ENCODE peak calls at places on chromosome 18, in six cellular contexts. W is HepG2, X is A549, Y is upper lobe of left lung, L is K562, P is GM12878. V is an unnamed sample.
A peak's percentile ranks its signal among the peaks of the same experiment; 100 is the strongest.

GRCh38 chr18:10351858-10352257 is 102.6 kb upstream of the APCDD1 start:
- ATAC-seq in W (no peak), X (no peak), Y (no peak), L (no peak), P (no peak), V (no peak)

GRCh38 chr18:10230072-10230471 is 224.4 kb upstream of the APCDD1 start:
- ATAC-seq in W (peak; percentile 58), X (peak; percentile 56), Y (no peak), L (peak; percentile 85), P (no peak), V (no peak)

GRCh38 chr18:58903533-58903932 is 38.9 kb downstream of the ZNF532 start:
- ATAC-seq in W (no peak), X (no peak), Y (no peak), L (no peak), P (no peak), V (no peak)

GRCh38 chr18:33647365-33647764 is 69.3 kb downstream of the ASXL3 start:
- ATAC-seq in W (no peak), X (no peak), Y (no peak), L (no peak), P (no peak), V (no peak)

GRCh38 chr18:74524097-74524496 is 10.2 kb upstream of the CNDP1 start:
- ATAC-seq in W (no peak), X (no peak), Y (no peak), L (no peak), P (no peak), V (no peak)

GRCh38 chr18:79588131-79588635 is 91.4 kb upstream of the CTDP1 start:
- ATAC-seq in W (peak; percentile 3), X (no peak), Y (peak; percentile 3), L (no peak), P (no peak), V (no peak)

GRCh38 chr18:13658444-13659204 is 67.7 kb downstream of the FAM210A start:
- ATAC-seq in W (peak; percentile 45), X (no peak), Y (no peak), L (peak; percentile 26), P (no peak), V (no peak)

GRCh38 chr18:59006461-59007067 is 133.1 kb upstream of the SEC11C start:
- ATAC-seq in W (no peak), X (no peak), Y (no peak), L (no peak), P (no peak), V (no peak)

GRCh38 chr18:62637807-62638687 is 77.3 kb upstream of the PHLPP1 start:
- ATAC-seq in W (peak; percentile 91), X (peak; percentile 54), Y (no peak), L (peak; percentile 95), P (peak; percentile 98), V (no peak)

GRCh38 chr18:77619523-77619922 is 369.9 kb downstream of the GALR1 start:
- ATAC-seq in W (no peak), X (no peak), Y (no peak), L (no peak), P (no peak), V (no peak)

GRCh38 chr18:12837747-12838146 is 46.3 kb downstream of the PTPN2 start:
- ATAC-seq in W (no peak), X (no peak), Y (no peak), L (no peak), P (no peak), V (peak; percentile 25)

GRCh38 chr18:59041819-59042476 is 97.7 kb upstream of the SEC11C start:
- ATAC-seq in W (no peak), X (no peak), Y (no peak), L (no peak), P (no peak), V (no peak)

DNA sequence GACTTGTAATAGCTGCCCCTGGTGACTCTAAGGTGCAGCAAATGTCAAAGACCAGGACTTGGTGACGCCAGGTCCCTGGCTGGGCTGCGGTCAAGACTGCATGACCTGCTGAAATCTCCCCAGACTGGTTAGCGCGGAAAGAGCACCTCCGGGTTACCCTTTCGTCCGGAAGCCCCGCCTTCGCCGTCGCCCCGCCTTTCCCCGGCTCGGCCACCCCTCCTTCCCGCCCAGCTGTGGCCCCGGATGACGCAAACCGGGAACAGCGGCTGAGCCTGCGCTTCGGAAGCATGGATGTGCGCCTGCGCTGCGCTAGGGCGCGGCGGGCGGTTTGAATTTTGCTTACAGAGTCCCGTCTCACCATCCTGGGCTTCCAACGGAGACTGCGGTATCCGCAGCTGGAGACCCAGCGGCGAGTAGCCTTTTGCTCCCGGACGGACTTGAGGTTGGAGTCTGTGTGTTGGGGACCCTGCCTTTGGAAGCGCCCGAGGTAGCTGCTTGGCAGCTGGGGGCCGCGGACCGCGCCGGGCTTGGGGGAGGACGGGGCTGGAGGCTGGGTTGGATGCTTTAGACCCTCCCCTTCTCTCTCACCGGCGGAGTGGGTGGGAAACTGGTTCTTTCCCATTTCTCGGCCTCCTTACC is at the start of gene SKA1:
- ATAC-seq in W (peak; percentile 96), X (peak; percentile 96), Y (peak; percentile 98), L (peak; percentile 95), P (peak; percentile 98), V (peak; percentile 99)
- TF ChIP-seq EP300 in W (no peak), X (no peak), Y (no peak), L (no peak), P (no peak), V (no peak)

GRCh38 chr18:57832730-57833129 is 29.6 kb upstream of the ATP8B1 start:
- ATAC-seq in W (no peak), X (no peak), Y (no peak), L (peak; percentile 72), P (no peak), V (no peak)
- TF ChIP-seq CTCF in W (no peak), X (no peak), Y (no peak), L (no peak), P (no peak), V (no peak)

DNA sequence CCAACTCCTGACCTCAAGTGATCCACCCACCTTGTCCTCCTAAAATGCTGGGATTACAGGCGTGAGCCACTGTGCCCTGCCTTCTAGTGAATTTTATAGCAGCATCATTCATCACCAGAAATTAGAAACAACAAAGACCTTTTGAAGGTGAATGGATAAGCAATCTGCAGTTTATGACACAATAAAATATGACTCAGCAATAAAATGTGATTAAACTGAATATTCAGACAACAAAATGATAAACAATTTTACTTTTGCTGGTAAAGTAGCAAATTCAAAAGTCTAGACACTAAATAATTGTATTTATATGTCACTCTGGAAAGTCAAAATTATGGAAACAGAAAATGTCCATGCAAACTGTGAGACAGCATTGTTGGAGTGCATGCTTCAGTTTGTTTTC is 656.6 kb downstream of the CBLN2 start:
- ATAC-seq in W (no peak), X (no peak), Y (no peak), L (no peak), P (no peak), V (no peak)
- TF ChIP-seq EP300 in W (no peak), X (no peak), Y (no peak), L (no peak), P (no peak), V (no peak)

DNA sequence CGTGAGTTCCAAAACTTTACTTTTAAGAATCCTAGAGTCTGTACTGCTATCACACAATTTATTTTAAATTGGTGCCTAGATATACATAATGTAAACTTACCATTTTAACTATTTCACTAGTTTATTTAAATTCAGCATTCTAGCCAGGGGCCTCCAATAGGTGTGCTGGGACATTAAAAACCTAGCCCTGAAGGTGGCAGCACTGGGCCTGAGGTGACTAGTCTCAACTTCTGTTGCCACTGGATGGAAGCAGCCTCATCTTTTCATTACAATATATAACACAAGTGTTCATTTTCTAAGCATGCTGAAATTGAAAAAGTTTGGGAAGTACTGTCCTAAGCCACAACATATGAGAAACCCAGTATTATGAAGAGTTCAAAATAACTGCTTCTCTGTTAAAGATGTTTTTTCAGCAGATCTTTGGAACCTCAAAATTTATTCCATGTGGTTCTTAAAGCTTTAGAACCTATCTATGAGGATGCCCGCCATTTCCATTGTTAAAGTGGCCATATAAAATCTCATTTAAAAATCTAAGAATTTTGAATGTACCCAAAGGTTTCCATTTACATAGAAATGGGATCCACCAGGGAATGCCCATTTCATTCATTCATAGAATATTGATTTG is 2.9 kb upstream of the RBBP8 start:
- ATAC-seq in W (peak; percentile 48), X (peak; percentile 55), Y (peak; percentile 72), L (peak; percentile 69), P (peak; percentile 59), V (no peak)
- TF ChIP-seq CTCF in W (peak; percentile 73), X (peak; percentile 58), Y (peak; percentile 50), L (peak; percentile 89), P (peak; percentile 77), V (peak; percentile 48)

DNA sequence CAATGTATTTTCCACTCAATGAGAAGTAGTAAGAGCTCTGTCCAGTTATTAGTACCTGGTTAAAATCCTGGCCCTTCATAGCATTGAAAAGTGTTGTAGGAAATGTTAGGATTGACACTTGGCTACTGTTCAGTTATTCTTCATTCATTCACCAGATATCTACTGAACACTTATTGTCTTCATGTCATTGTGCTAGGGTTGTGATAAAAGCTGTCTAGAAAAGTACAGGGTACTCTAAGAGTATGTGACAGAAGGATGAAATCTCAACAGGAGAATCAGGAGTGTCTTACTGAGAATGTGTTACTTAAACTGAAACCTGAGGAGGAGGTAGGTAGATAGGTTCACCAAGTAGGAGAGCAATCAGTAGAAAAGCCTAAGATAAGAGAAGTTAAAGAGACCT is 511.8 kb upstream of the RAB12 start:
- ATAC-seq in W (no peak), X (no peak), Y (no peak), L (no peak), P (no peak), V (no peak)
- TF ChIP-seq EP300 in W (no peak), X (no peak), Y (no peak), L (no peak), P (no peak), V (no peak)

GRCh38 chr18:55158570-55158969 is 199.3 kb upstream of the CCDC68 start:
- ATAC-seq in W (no peak), X (no peak), Y (no peak), L (no peak), P (no peak), V (no peak)

GRCh38 chr18:55159027-55159426 is 199.8 kb upstream of the CCDC68 start:
- ATAC-seq in W (no peak), X (no peak), Y (no peak), L (no peak), P (no peak), V (no peak)

GRCh38 chr18:55165399-55166125 is 206.3 kb upstream of the CCDC68 start:
- ATAC-seq in W (no peak), X (no peak), Y (no peak), L (no peak), P (peak; percentile 31), V (no peak)

GRCh38 chr18:55163550-55163949 is 204.3 kb upstream of the CCDC68 start:
- ATAC-seq in W (no peak), X (no peak), Y (no peak), L (peak; percentile 55), P (no peak), V (no peak)

GRCh38 chr18:55161966-55162365 is 202.7 kb upstream of the CCDC68 start:
- ATAC-seq in W (no peak), X (no peak), Y (no peak), L (no peak), P (no peak), V (no peak)
- TF ChIP-seq CTCF in W (no peak), X (no peak), Y (no peak), L (no peak), P (no peak), V (no peak)

GRCh38 chr18:28112056-28112470 is 64.9 kb downstream of the CDH2 start:
- ATAC-seq in W (no peak), X (no peak), Y (no peak), L (no peak), P (no peak), V (no peak)
- TF ChIP-seq EP300 in W (no peak), X (no peak), Y (no peak), L (no peak), P (no peak), V (no peak)

V was measured in gastroesophageal sphincter.